ENCODE peak calls at places on chromosomes 4 and X, in nine cellular contexts. G is uterus; H is CD4-positive, alpha-beta T cell; E is glutamatergic neuron; T is HFF-Myc; M is HCT116; Y is AG09319; Q is left ventricle myocardium inferior; N is neural crest cell. Z is an unnamed sample.

GRCh38 chrX:17848545-17849265 is 12.4 kb downstream of the RAI2 start:
- DNase-seq in G (no peak), H (no peak), E (no peak), T (no peak), M (no peak), Y (no peak), Q (no peak), N (no peak), Z (no peak)

GRCh38 chr4:5249727-5250126 is 198.4 kb downstream of the STK32B start:
- DNase-seq in G (no peak), H (no peak), E (no peak), T (no peak), M (no peak), Y (no peak), Q (no peak), N (no peak), Z (no peak)

GRCh38 chr4:26873391-26874026 is 12.9 kb downstream of the STIM2 start:
- DNase-seq in G (no peak), H (no peak), E (no peak), T (no peak), M (no peak), Y (no peak), Q (no peak), N (no peak), Z (no peak)

GRCh38 chrX:79153348-79153747 is 8.9 kb downstream of the GPR174 start:
- DNase-seq in G (no peak), H (no peak), E (no peak), T (no peak), M (no peak), Y (no peak), Q (no peak), N (no peak), Z (no peak)

GRCh38 chr4:4416981-4417380 is 30.1 kb downstream of the NSG1 start:
- DNase-seq in G (no peak), H (no peak), E (no peak), T (no peak), M (no peak), Y (no peak), Q (no peak), N (no peak), Z (no peak)

GRCh38 chrX:1507511-1508463 is 29.2 kb downstream of the P2RY8 start:
- DNase-seq in G (no peak), H (no peak), E (no peak), T (no peak), M (no peak), Y (no peak), Q (no peak), N (no peak), Z (no peak)

GRCh38 chr4:75843596-75843995 is 58.7 kb downstream of the PPEF2 start:
- DNase-seq in G (no peak), H (no peak), E (no peak), T (no peak), M (no peak), Y (no peak), Q (no peak), N (no peak), Z (no peak)

GRCh38 chr4:3393171-3393570 is 48.6 kb upstream of the HGFAC start:
- DNase-seq in G (no peak), H (no peak), E (no peak), T (no peak), M (no peak), Y (no peak), Q (no peak), N (no peak), Z (no peak)

GRCh38 chr4:81845273-81845672 is 373.6 kb upstream of the RASGEF1B start:
- DNase-seq in G (no peak), H (no peak), E (no peak), T (no peak), M (no peak), Y (no peak), Q (no peak), N (no peak), Z (no peak)

GRCh38 chrX:133440797-133441163 is 25.5 kb upstream of the GPC4 start:
- DNase-seq in G (no peak), H (no peak), E (no peak), T (no peak), M (no peak), Y (no peak), Q (no peak), N (no peak), Z (no peak)

GRCh38 chrX:13167444-13168207 is 123.2 kb upstream of the FAM9C start:
- DNase-seq in G (peak; percentile 61), H (no peak), E (no peak), T (peak; percentile 21), M (no peak), Y (no peak), Q (no peak), N (no peak), Z (no peak)

GRCh38 chr4:153257151-153257620 is 52.9 kb downstream of the TRIM2 start:
- DNase-seq in G (peak; percentile 51), H (no peak), E (peak; percentile 63), T (no peak), M (no peak), Y (peak; percentile 7), Q (no peak), N (peak; percentile 37), Z (no peak)

GRCh38 chr4:60744767-60745166 is 455.4 kb upstream of the ADGRL3 start:
- DNase-seq in G (no peak), H (no peak), E (no peak), T (no peak), M (no peak), Y (no peak), Q (no peak), N (no peak), Z (no peak)

GRCh38 chr4:173529505-173530325 is at the start of gene HAND2:
- DNase-seq in G (peak; percentile 96), H (no peak), E (peak; percentile 61), T (peak; percentile 12), M (no peak), Y (no peak), Q (peak; percentile 84), N (peak; percentile 24), Z (no peak)

GRCh38 chr4:184441461-184442392 is 32.6 kb downstream of the IRF2 start:
- DNase-seq in G (no peak), H (no peak), E (no peak), T (no peak), M (no peak), Y (no peak), Q (no peak), N (no peak), Z (no peak)

GRCh38 chrX:42585842-42586621 is 191.9 kb downstream of the PPP1R2C start:
- DNase-seq in G (no peak), H (no peak), E (no peak), T (no peak), M (no peak), Y (no peak), Q (no peak), N (no peak), Z (no peak)

GRCh38 chr4:7109169-7109568 is 41.3 kb upstream of the GRPEL1 start:
- DNase-seq in G (no peak), H (no peak), E (no peak), T (no peak), M (no peak), Y (no peak), Q (no peak), N (no peak), Z (no peak)

GRCh38 chr4:6885953-6886557 is 23.6 kb upstream of the TBC1D14 start:
- DNase-seq in G (peak; percentile 54), H (no peak), E (no peak), T (no peak), M (no peak), Y (no peak), Q (peak; percentile 64), N (no peak), Z (no peak)

GRCh38 chr4:121358473-121358872 is 22.3 kb downstream of the QRFPR start:
- DNase-seq in G (no peak), H (no peak), E (no peak), T (peak; percentile 38), M (peak; percentile 7), Y (no peak), Q (no peak), N (no peak), Z (no peak)

GRCh38 chr4:119623025-119623424 is 5.6 kb downstream of the PDE5A start:
- DNase-seq in G (no peak), H (no peak), E (no peak), T (no peak), M (no peak), Y (no peak), Q (no peak), N (no peak), Z (no peak)

GRCh38 chr4:116599859-116600258 is 485.5 kb downstream of the TRAM1L1 start:
- DNase-seq in G (no peak), H (no peak), E (no peak), T (no peak), M (no peak), Y (no peak), Q (no peak), N (no peak), Z (no peak)
- TF ChIP-seq CTCF in G (no peak), H (no peak), E (no peak), T (no peak), M (peak; percentile 40), Y (no peak), Q (no peak), N (no peak), Z (no peak)

GRCh38 chrX:101287402-101287801 is 3.7 kb downstream of the TAF7L start:
- DNase-seq in G (no peak), H (no peak), E (no peak), T (peak; percentile 11), M (peak; percentile 10), Y (no peak), Q (no peak), N (peak; percentile 12), Z (no peak)
- TF ChIP-seq CTCF in G (peak; percentile 30), H (peak; percentile 54), E (peak; percentile 52), T (peak; percentile 19), M (peak; percentile 36), Y (peak; percentile 64), Q (peak; percentile 62), N (peak; percentile 65), Z (peak; percentile 59)

DNA sequence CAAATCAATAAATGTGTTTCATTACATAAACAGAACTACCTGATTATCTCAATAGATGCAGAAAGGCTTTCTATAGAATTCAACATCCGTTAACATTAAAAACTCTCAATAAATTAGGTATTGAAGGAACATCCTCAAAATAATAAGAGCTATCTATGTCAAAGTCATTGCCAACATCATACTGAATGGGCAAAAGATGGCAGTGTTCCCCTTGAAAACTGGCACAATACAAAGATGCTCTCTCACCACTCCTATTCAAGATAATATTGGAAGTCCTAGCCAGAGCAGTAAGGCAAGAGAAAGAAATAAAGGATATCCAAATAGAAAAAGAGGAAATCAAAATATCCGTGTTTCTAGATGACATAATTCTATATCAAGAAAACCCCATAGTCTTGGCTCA is 466.4 kb downstream of the MAGEE1 start:
- DNase-seq in G (no peak), H (no peak), E (no peak), T (no peak), M (no peak), Y (no peak), Q (no peak), N (no peak), Z (no peak)
- TF ChIP-seq CTCF in G (no peak), H (no peak), E (no peak), T (no peak), M (no peak), Y (no peak), Q (no peak), N (no peak), Z (no peak)

DNA sequence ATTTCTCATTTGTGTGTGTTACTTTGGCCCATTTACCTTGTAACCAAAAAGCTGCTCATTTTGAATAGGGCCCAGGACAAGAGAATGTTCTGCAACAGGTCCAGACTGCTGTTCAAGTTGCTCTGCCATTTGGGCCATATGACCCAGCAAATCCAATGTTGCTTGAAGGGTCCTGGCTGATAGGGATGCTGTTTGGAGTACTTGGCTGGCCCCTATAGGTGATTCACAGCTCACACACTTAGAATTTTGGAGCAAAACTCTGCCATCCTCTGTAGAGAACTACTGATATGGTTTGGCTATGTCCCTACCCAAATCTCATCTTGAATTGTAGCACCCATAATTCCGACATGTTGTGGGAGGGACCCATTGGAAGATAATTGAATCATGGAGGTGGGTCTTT is 131.5 kb downstream of the AASDH start:
- DNase-seq in G (no peak), H (no peak), E (no peak), T (no peak), M (no peak), Y (no peak), Q (no peak), N (no peak), Z (no peak)
- TF ChIP-seq CTCF in G (no peak), H (no peak), E (no peak), T (no peak), M (no peak), Y (no peak), Q (no peak), N (no peak), Z (no peak)